ENCODE peak calls at places on chromosomes 1 and 21, in ten cellular contexts. L, F, T, C, X, B, K, Y, M and V are unnamed samples.

GRCh38 chr1:160672789-160673695 is 26.2 kb upstream of the SLAMF1 start:
- DNase-seq in T (no peak), M (no peak), K (no peak), Y (no peak), X (no peak), B (no peak), C (no peak), F (no peak), L (no peak), V (no peak)

GRCh38 chr1:46790702-46791101 is 8.1 kb upstream of the CYP4B1 start:
- DNase-seq in M (no peak), C (no peak), B (no peak), K (no peak), T (no peak), X (no peak), L (no peak), Y (no peak), F (no peak), V (no peak)

GRCh38 chr1:175373786-175374623 is 181.4 kb upstream of the KIAA0040 start:
- DNase-seq in B (peak; percentile 5), F (no peak), C (no peak), K (peak; percentile 15), L (no peak), M (no peak), T (peak; percentile 41), Y (no peak), X (no peak), V (peak; percentile 82)

GRCh38 chr1:21152423-21153100 is 24.1 kb downstream of the EIF4G3 start:
- DNase-seq in B (no peak), Y (no peak), T (no peak), F (no peak), C (peak; percentile 24), L (no peak), K (no peak), X (no peak), M (no peak), V (no peak)

GRCh38 chr1:41891403-41891896 is 27.3 kb downstream of the HIVEP3 start:
- DNase-seq in Y (peak; percentile 38), C (no peak), M (no peak), B (peak; percentile 57), X (no peak), L (no peak), T (peak; percentile 41), K (peak; percentile 46), F (peak; percentile 11), V (peak; percentile 47)

GRCh38 chr1:70864302-70864701 is 183.3 kb downstream of the PTGER3 start:
- DNase-seq in X (no peak), T (no peak), M (peak; percentile 54), C (no peak), K (no peak), B (peak; percentile 24), L (no peak), Y (no peak), F (no peak), V (no peak)

GRCh38 chr21:21690068-21690665 is 692.0 kb downstream of the NCAM2 start:
- DNase-seq in Y (no peak), X (no peak), M (no peak), L (no peak), C (no peak), F (no peak), B (no peak), K (no peak), T (no peak), V (no peak)

GRCh38 chr1:54493608-54494007 is 54.4 kb upstream of the ACOT11 start:
- DNase-seq in X (no peak), K (no peak), T (no peak), M (peak; percentile 22), C (no peak), L (no peak), B (no peak), Y (no peak), F (no peak), V (no peak)

GRCh38 chr21:38823737-38824123 is 18.0 kb downstream of the ETS2 start:
- DNase-seq in F (no peak), C (no peak), K (no peak), T (no peak), M (no peak), B (no peak), X (no peak), L (no peak), Y (no peak), V (no peak)

GRCh38 chr1:155574077-155574476 is 11.5 kb upstream of the ASH1L start:
- DNase-seq in C (no peak), X (no peak), T (no peak), K (no peak), B (no peak), F (no peak), M (no peak), Y (no peak), L (no peak), V (no peak)

GRCh38 chr1:243260221-243260880 is 4.5 kb downstream of the SDCCAG8 start:
- DNase-seq in T (no peak), K (no peak), X (no peak), B (no peak), M (no peak), C (no peak), F (no peak), Y (no peak), L (no peak), V (no peak)

GRCh38 chr1:118291686-118292085 is 106.7 kb upstream of the SPAG17 start:
- DNase-seq in T (no peak), M (no peak), X (no peak), Y (no peak), K (no peak), L (peak; percentile 86), F (no peak), C (peak; percentile 34), B (no peak), V (no peak)

GRCh38 chr1:181160322-181160721 is 71.8 kb downstream of the IER5 start:
- DNase-seq in F (no peak), C (no peak), K (no peak), M (no peak), Y (no peak), L (no peak), B (no peak), X (no peak), T (no peak), V (no peak)

GRCh38 chr21:36699026-36699545 is at the start of gene SIM2:
- DNase-seq in Y (no peak), X (no peak), C (no peak), L (no peak), M (peak; percentile 17), B (peak; percentile 26), K (no peak), T (no peak), F (no peak), V (peak; percentile 72)

GRCh38 chr1:218666263-218666662 is 321.1 kb downstream of the TGFB2 start:
- DNase-seq in F (no peak), M (peak; percentile 48), X (no peak), L (no peak), C (no peak), B (no peak), Y (no peak), T (no peak), K (no peak), V (no peak)

GRCh38 chr1:243732627-243733026 is 117.4 kb downstream of the AKT3 start:
- DNase-seq in F (no peak), T (no peak), L (no peak), B (no peak), K (no peak), X (no peak), C (no peak), Y (no peak), M (no peak), V (no peak)

GRCh38 chr1:232754930-232755329 is 50.3 kb upstream of the MAP10 start:
- DNase-seq in X (no peak), B (no peak), Y (no peak), T (no peak), K (no peak), F (no peak), C (no peak), L (no peak), M (no peak), V (no peak)

GRCh38 chr1:228691926-228692325 is 43.4 kb upstream of the RHOU start:
- DNase-seq in F (no peak), C (no peak), K (peak; percentile 12), B (peak; percentile 74), L (no peak), X (no peak), T (peak; percentile 65), M (peak; percentile 28), Y (no peak), V (no peak)

GRCh38 chr1:12618661-12619395 is 818 bp upstream of the DHRS3 start:
- DNase-seq in F (no peak), K (no peak), B (peak; percentile 74), X (peak; percentile 59), Y (no peak), L (peak; percentile 87), M (peak; percentile 71), C (peak; percentile 70), T (no peak), V (peak; percentile 76)

GRCh38 chr1:238489006-238489405 is 598.3 kb upstream of the ZP4 start:
- DNase-seq in L (no peak), C (no peak), M (no peak), X (no peak), F (no peak), Y (no peak), B (no peak), T (no peak), K (no peak), V (no peak)

GRCh38 chr1:67053535-67053784 is 488 bp downstream of the SLC35D1 start:
- DNase-seq in B (no peak), K (no peak), T (no peak), L (peak; percentile 76), Y (no peak), X (no peak), M (no peak), C (peak; percentile 68), F (no peak), V (peak; percentile 80)

GRCh38 chr1:68225781-68226180 is 6.5 kb downstream of the WLS start:
- DNase-seq in B (no peak), X (no peak), C (no peak), L (no peak), K (no peak), F (no peak), M (no peak), T (no peak), Y (no peak), V (no peak)

GRCh38 chr1:38858833-38859560 is 575 bp downstream of the RRAGC start:
- DNase-seq in F (no peak), T (no peak), M (peak; percentile 59), K (no peak), L (peak; percentile 80), C (peak; percentile 52), B (peak; percentile 60), X (peak; percentile 22), Y (peak; percentile 10), V (no peak)

GRCh38 chr1:22234631-22235030 is 91.7 kb upstream of the WNT4 start:
- DNase-seq in K (no peak), T (no peak), F (no peak), Y (no peak), C (no peak), X (no peak), M (no peak), L (no peak), B (no peak), V (no peak)

GRCh38 chr1:1434131-1434811 is 1.2 kb upstream of the VWA1 start:
- DNase-seq in B (no peak), Y (no peak), K (no peak), X (peak; percentile 60), F (no peak), L (peak; percentile 75), M (no peak), C (peak; percentile 75), T (no peak), V (peak; percentile 64)

GRCh38 chr1:70319750-70320149 is 34.8 kb downstream of the ANKRD13C start:
- DNase-seq in L (no peak), B (peak; percentile 18), T (no peak), F (no peak), Y (no peak), K (no peak), C (no peak), M (peak; percentile 80), X (no peak), V (no peak)

GRCh38 chr21:37041706-37042271 is 31.1 kb downstream of the PIGP start:
- DNase-seq in X (no peak), L (no peak), C (no peak), K (no peak), T (no peak), Y (no peak), M (no peak), F (no peak), B (no peak), V (no peak)

GRCh38 chr21:45390831-45391742 is 13.9 kb upstream of the COL18A1 start:
- DNase-seq in L (peak; percentile 13), T (no peak), B (no peak), C (peak; percentile 7), Y (no peak), X (no peak), K (no peak), F (no peak), M (no peak), V (no peak)